ENCODE peak calls at places on chromosome 1, in six cellular contexts. One of them, this sample, is unnamed.

GRCh38 chr1:96722161-96722908 is 751 bp downstream of the PTBP2 start:
- DNase-seq in AG08396: peak
- DNase-seq in memory B cell: peak
- DNase-seq in cardiac muscle cell: peak
- DNase-seq in BE2C: peak
- DNase-seq in ELR: peak
- DNase-seq in this sample: peak

GRCh38 chr1:9843576-9843945 is 19.8 kb upstream of the CLSTN1 start:
- DNase-seq in AG08396: no peak
- DNase-seq in ELR: no peak
- DNase-seq in cardiac muscle cell: no peak
- DNase-seq in memory B cell: no peak
- DNase-seq in BE2C: no peak
- DNase-seq in this sample: no peak

GRCh38 chr1:39102537-39103320 is 76.6 kb downstream of the NDUFS5 start:
- DNase-seq in memory B cell: peak
- DNase-seq in ELR: peak
- DNase-seq in AG08396: peak
- DNase-seq in BE2C: peak
- DNase-seq in cardiac muscle cell: peak
- DNase-seq in this sample: peak

GRCh38 chr1:27257155-27257554 is 22.7 kb downstream of the WDTC1 start:
- DNase-seq in BE2C: no peak
- DNase-seq in memory B cell: no peak
- DNase-seq in cardiac muscle cell: no peak
- DNase-seq in ELR: no peak
- DNase-seq in AG08396: no peak
- DNase-seq in this sample: no peak

GRCh38 chr1:12480748-12481362 is 137.2 kb downstream of the DHRS3 start:
- DNase-seq in memory B cell: no peak
- DNase-seq in cardiac muscle cell: no peak
- DNase-seq in BE2C: no peak
- DNase-seq in AG08396: peak
- DNase-seq in ELR: peak
- DNase-seq in this sample: peak

GRCh38 chr1:7783178-7783711 is 846 bp upstream of the PER3 start:
- DNase-seq in ELR: peak
- DNase-seq in cardiac muscle cell: peak
- DNase-seq in AG08396: peak
- DNase-seq in memory B cell: peak
- DNase-seq in BE2C: peak
- DNase-seq in this sample: no peak

GRCh38 chr1:40794915-40795715 is 11.5 kb downstream of the KCNQ4 start:
- DNase-seq in AG08396: no peak
- DNase-seq in memory B cell: no peak
- DNase-seq in cardiac muscle cell: no peak
- DNase-seq in BE2C: no peak
- DNase-seq in ELR: no peak
- DNase-seq in this sample: no peak

GRCh38 chr1:208499601-208500000 is 255.4 kb upstream of the PLXNA2 start:
- DNase-seq in BE2C: no peak
- DNase-seq in memory B cell: no peak
- DNase-seq in ELR: no peak
- DNase-seq in cardiac muscle cell: no peak
- DNase-seq in AG08396: no peak
- DNase-seq in this sample: no peak

GRCh38 chr1:88655685-88656299 is 28.3 kb upstream of the PKN2 start:
- DNase-seq in BE2C: no peak
- DNase-seq in ELR: peak
- DNase-seq in cardiac muscle cell: peak
- DNase-seq in AG08396: peak
- DNase-seq in memory B cell: no peak
- DNase-seq in this sample: peak

GRCh38 chr1:91527781-91528180 is 27.1 kb downstream of the CDC7 start:
- DNase-seq in AG08396: no peak
- DNase-seq in memory B cell: no peak
- DNase-seq in cardiac muscle cell: no peak
- DNase-seq in ELR: no peak
- DNase-seq in BE2C: no peak
- DNase-seq in this sample: no peak

GRCh38 chr1:116777831-116778830 is 23.9 kb downstream of the CD2 start:
- DNase-seq in BE2C: no peak
- DNase-seq in cardiac muscle cell: no peak
- DNase-seq in memory B cell: no peak
- DNase-seq in AG08396: peak
- DNase-seq in ELR: peak
- DNase-seq in this sample: peak

GRCh38 chr1:54407957-54408700 is 1.9 kb upstream of the SSBP3 start:
- DNase-seq in ELR: peak
- DNase-seq in BE2C: no peak
- DNase-seq in AG08396: peak
- DNase-seq in memory B cell: no peak
- DNase-seq in cardiac muscle cell: no peak
- DNase-seq in this sample: peak

GRCh38 chr1:206800411-206800810 is 28.1 kb upstream of the IL10 start:
- DNase-seq in BE2C: no peak
- DNase-seq in ELR: no peak
- DNase-seq in cardiac muscle cell: no peak
- DNase-seq in memory B cell: no peak
- DNase-seq in AG08396: no peak
- DNase-seq in this sample: no peak

GRCh38 chr1:52633291-52633754 is 355 bp downstream of the SHISAL2A start:
- DNase-seq in cardiac muscle cell: peak
- DNase-seq in memory B cell: peak
- DNase-seq in BE2C: peak
- DNase-seq in ELR: no peak
- DNase-seq in AG08396: no peak
- DNase-seq in this sample: no peak

GRCh38 chr1:45016767-45017166 is 4.7 kb downstream of the UROD start:
- DNase-seq in ELR: no peak
- DNase-seq in AG08396: no peak
- DNase-seq in BE2C: no peak
- DNase-seq in memory B cell: no peak
- DNase-seq in cardiac muscle cell: no peak
- DNase-seq in this sample: no peak

GRCh38 chr1:248618878-248619277 is 16.0 kb downstream of the OR2T11 start:
- DNase-seq in BE2C: peak
- DNase-seq in ELR: peak
- DNase-seq in AG08396: peak
- DNase-seq in memory B cell: peak
- DNase-seq in cardiac muscle cell: no peak
- DNase-seq in this sample: no peak

GRCh38 chr1:10692401-10693021 is 103.9 kb downstream of the CASZ1 start:
- DNase-seq in BE2C: peak
- DNase-seq in AG08396: no peak
- DNase-seq in cardiac muscle cell: peak
- DNase-seq in ELR: peak
- DNase-seq in memory B cell: peak
- DNase-seq in this sample: no peak

GRCh38 chr1:76669146-76669545 is 198.1 kb upstream of the ST6GALNAC5 start:
- DNase-seq in AG08396: no peak
- DNase-seq in ELR: no peak
- DNase-seq in memory B cell: no peak
- DNase-seq in cardiac muscle cell: no peak
- DNase-seq in BE2C: no peak
- DNase-seq in this sample: no peak

GRCh38 chr1:92374211-92374610 is 75.4 kb downstream of the RPAP2 start:
- DNase-seq in ELR: peak
- DNase-seq in cardiac muscle cell: no peak
- DNase-seq in BE2C: no peak
- DNase-seq in memory B cell: no peak
- DNase-seq in AG08396: no peak
- DNase-seq in this sample: no peak

GRCh38 chr1:87210151-87210550 is 118.5 kb upstream of the LMO4 start:
- DNase-seq in ELR: no peak
- DNase-seq in AG08396: no peak
- DNase-seq in memory B cell: no peak
- DNase-seq in cardiac muscle cell: no peak
- DNase-seq in BE2C: no peak
- DNase-seq in this sample: no peak

GRCh38 chr1:86640161-86640560 is 64.2 kb upstream of the SH3GLB1 start:
- DNase-seq in cardiac muscle cell: no peak
- DNase-seq in ELR: no peak
- DNase-seq in memory B cell: no peak
- DNase-seq in BE2C: no peak
- DNase-seq in AG08396: no peak
- DNase-seq in this sample: no peak

GRCh38 chr1:65393345-65393744 is 27.1 kb upstream of the LEPR start:
- DNase-seq in memory B cell: no peak
- DNase-seq in AG08396: no peak
- DNase-seq in ELR: peak
- DNase-seq in cardiac muscle cell: no peak
- DNase-seq in BE2C: no peak
- DNase-seq in this sample: no peak

GRCh38 chr1:36217667-36218066 is 6.6 kb upstream of the THRAP3 start:
- DNase-seq in cardiac muscle cell: peak
- DNase-seq in AG08396: no peak
- DNase-seq in BE2C: no peak
- DNase-seq in ELR: peak
- DNase-seq in memory B cell: no peak
- DNase-seq in this sample: no peak

GRCh38 chr1:22789356-22789994 is 78.8 kb downstream of the EPHB2 start:
- DNase-seq in AG08396: no peak
- DNase-seq in memory B cell: no peak
- DNase-seq in ELR: no peak
- DNase-seq in BE2C: no peak
- DNase-seq in cardiac muscle cell: no peak
- DNase-seq in this sample: no peak

GRCh38 chr1:147567594-147568381 is 26.5 kb downstream of the BCL9 start:
- DNase-seq in ELR: no peak
- DNase-seq in cardiac muscle cell: peak
- DNase-seq in BE2C: no peak
- DNase-seq in AG08396: no peak
- DNase-seq in memory B cell: no peak
- DNase-seq in this sample: no peak

GRCh38 chr1:246888522-246888921 is 43.2 kb downstream of the AHCTF1 start:
- DNase-seq in BE2C: no peak
- DNase-seq in AG08396: no peak
- DNase-seq in cardiac muscle cell: no peak
- DNase-seq in memory B cell: no peak
- DNase-seq in ELR: no peak
- DNase-seq in this sample: no peak

GRCh38 chr1:218751208-218751948 is 406.2 kb downstream of the TGFB2 start:
- DNase-seq in BE2C: no peak
- DNase-seq in AG08396: no peak
- DNase-seq in memory B cell: no peak
- DNase-seq in cardiac muscle cell: no peak
- DNase-seq in ELR: peak
- DNase-seq in this sample: no peak

GRCh38 chr1:56575865-56576264 is 3.5 kb downstream of the PLPP3 start:
- DNase-seq in memory B cell: no peak
- DNase-seq in BE2C: no peak
- DNase-seq in ELR: no peak
- DNase-seq in cardiac muscle cell: no peak
- DNase-seq in AG08396: no peak
- DNase-seq in this sample: no peak

GRCh38 chr1:227120827-227121226 is 180.7 kb downstream of the COQ8A start:
- DNase-seq in memory B cell: no peak
- DNase-seq in ELR: no peak
- DNase-seq in BE2C: no peak
- DNase-seq in AG08396: no peak
- DNase-seq in cardiac muscle cell: no peak
- DNase-seq in this sample: no peak

GRCh38 chr1:205810448-205811157 is 2.4 kb downstream of the SLC41A1 start:
- DNase-seq in memory B cell: no peak
- DNase-seq in BE2C: no peak
- DNase-seq in AG08396: peak
- DNase-seq in ELR: peak
- DNase-seq in cardiac muscle cell: peak
- DNase-seq in this sample: no peak

GRCh38 chr1:157400766-157401165 is 151.5 kb downstream of the FCRL5 start:
- DNase-seq in memory B cell: no peak
- DNase-seq in BE2C: no peak
- DNase-seq in ELR: no peak
- DNase-seq in cardiac muscle cell: no peak
- DNase-seq in AG08396: no peak
- DNase-seq in this sample: no peak

GRCh38 chr1:211789641-211790464 is 40.7 kb downstream of the LPGAT1 start:
- DNase-seq in cardiac muscle cell: no peak
- DNase-seq in memory B cell: no peak
- DNase-seq in AG08396: no peak
- DNase-seq in BE2C: no peak
- DNase-seq in ELR: no peak
- DNase-seq in this sample: no peak

GRCh38 chr1:2392686-2393085 is 1.0 kb downstream of the RER1 start:
- DNase-seq in cardiac muscle cell: no peak
- DNase-seq in memory B cell: no peak
- DNase-seq in AG08396: no peak
- DNase-seq in BE2C: no peak
- DNase-seq in ELR: no peak
- DNase-seq in this sample: no peak

GRCh38 chr1:109523706-109524105 is 14.2 kb upstream of the AMIGO1 start:
- DNase-seq in cardiac muscle cell: no peak
- DNase-seq in ELR: no peak
- DNase-seq in BE2C: no peak
- DNase-seq in AG08396: no peak
- DNase-seq in memory B cell: no peak
- DNase-seq in this sample: no peak

GRCh38 chr1:88744142-88744541 is 60.1 kb downstream of the PKN2 start:
- DNase-seq in cardiac muscle cell: no peak
- DNase-seq in AG08396: no peak
- DNase-seq in BE2C: no peak
- DNase-seq in memory B cell: no peak
- DNase-seq in ELR: no peak
- DNase-seq in this sample: no peak

This sample was measured in BJ.